ENCODE peak calls at places on chromosomes 6 and 20, in six cellular contexts. M, L, W, P, Y and B are unnamed samples.

GRCh38 chr20:17837179-17837578 is 131.4 kb downstream of the SNX5 start:
- DNase-seq in M (no peak), L (no peak), W (no peak), P (no peak), Y (no peak), B (no peak)

GRCh38 chr6:122476131-122476530 is 4.5 kb upstream of the SERINC1 start:
- DNase-seq in M (no peak), L (no peak), W (no peak), P (peak), Y (peak), B (peak)

GRCh38 chr6:150924808-150925654 is 59.5 kb downstream of the MTHFD1L start:
- DNase-seq in M (no peak), L (no peak), W (no peak), P (no peak), Y (no peak), B (peak)

GRCh38 chr20:25136643-25137559 is 55.0 kb upstream of the VSX1 start:
- DNase-seq in M (no peak), L (no peak), W (no peak), P (peak), Y (peak), B (peak)

GRCh38 chr20:33693741-33694645 is 7.8 kb upstream of the E2F1 start:
- DNase-seq in M (peak), L (no peak), W (no peak), P (no peak), Y (no peak), B (no peak)

GRCh38 chr6:111898452-111898851 is 25.2 kb upstream of the FYN start:
- DNase-seq in M (no peak), L (no peak), W (no peak), P (peak), Y (no peak), B (no peak)

GRCh38 chr20:48153523-48153922 is 368.2 kb upstream of the SULF2 start:
- DNase-seq in M (no peak), L (peak), W (no peak), P (peak), Y (no peak), B (no peak)

GRCh38 chr6:52109073-52109635 is 21.7 kb upstream of the PKHD1 start:
- DNase-seq in M (no peak), L (no peak), W (no peak), P (no peak), Y (no peak), B (no peak)

GRCh38 chr20:310645-311044 is 13.3 kb downstream of the ZCCHC3 start:
- DNase-seq in M (no peak), L (no peak), W (no peak), P (no peak), Y (no peak), B (no peak)

GRCh38 chr20:309841-310644 is 12.7 kb downstream of the ZCCHC3 start:
- DNase-seq in M (peak), L (peak), W (peak), P (peak), Y (peak), B (peak)

GRCh38 chr20:312067-312466 is 13.3 kb upstream of the SOX12 start:
- DNase-seq in M (no peak), L (no peak), W (no peak), P (no peak), Y (no peak), B (no peak)

GRCh38 chr20:313402-313801 is 11.9 kb upstream of the SOX12 start:
- DNase-seq in M (no peak), L (no peak), W (no peak), P (no peak), Y (no peak), B (no peak)

GRCh38 chr20:311603-312002 is 13.7 kb upstream of the SOX12 start:
- DNase-seq in M (no peak), L (no peak), W (no peak), P (no peak), Y (no peak), B (no peak)
- H2BK15ac ChIP-seq in M (peak), L (no peak), W (no peak), P (no peak), Y (no peak), B (no peak)

GRCh38 chr20:8547035-8547649 is 415.1 kb downstream of the PLCB1 start:
- DNase-seq in M (no peak), L (no peak), W (no peak), P (no peak), Y (no peak), B (no peak)
- H2BK120ac ChIP-seq in M (no peak), L (no peak), W (no peak), P (no peak), Y (no peak), B (no peak)

GRCh38 chr6:109762769-109763450 is 71.8 kb downstream of the FIG4 start:
- DNase-seq in M (no peak), L (no peak), W (no peak), P (no peak), Y (no peak), B (peak)
- H4K8ac ChIP-seq in M (no peak), L (no peak), W (no peak), P (no peak), Y (no peak), B (no peak)

GRCh38 chr6:144411506-144412165 is 126.5 kb downstream of the UTRN start:
- DNase-seq in M (no peak), L (no peak), W (no peak), P (no peak), Y (peak), B (peak)
- H2BK15ac ChIP-seq in M (no peak), L (no peak), W (no peak), P (no peak), Y (peak), B (no peak)

DNA sequence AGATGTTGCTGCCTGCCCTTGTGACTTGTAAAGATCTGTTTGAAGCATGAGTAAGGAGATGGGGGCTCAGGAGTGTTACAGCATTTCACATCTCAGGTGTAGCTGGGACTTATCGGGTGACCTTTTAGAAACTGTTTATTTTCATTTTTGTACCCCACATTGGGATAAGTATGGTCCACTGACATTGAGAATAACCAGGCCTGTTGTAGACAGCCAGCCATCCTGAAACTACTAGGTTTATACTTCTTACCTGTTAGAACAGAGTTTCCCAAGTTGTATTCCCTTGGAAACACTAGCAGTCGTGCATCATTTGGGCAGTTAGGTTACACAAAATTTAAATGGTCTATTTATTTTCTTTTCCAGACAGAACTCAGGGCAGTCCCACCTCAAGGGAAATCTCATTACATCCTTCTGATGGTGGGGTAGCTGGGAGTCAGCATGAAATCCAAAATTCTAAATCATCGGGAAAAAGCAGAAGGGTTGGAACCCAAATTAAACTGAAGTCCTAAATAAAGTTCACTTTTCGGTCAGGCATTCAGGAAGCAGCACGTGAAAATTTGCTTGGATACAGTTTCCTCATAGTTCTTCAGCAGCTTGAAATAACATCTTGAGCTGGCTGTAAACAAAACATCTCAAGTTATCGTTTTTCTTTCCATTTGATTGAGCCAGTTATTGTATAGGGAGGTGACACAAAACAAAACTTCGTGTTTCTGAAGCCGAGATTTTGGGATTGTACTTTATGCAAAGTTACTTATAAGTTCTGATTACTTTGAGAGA is 30.5 kb downstream of the FOXO3 start:
- DNase-seq in M (no peak), L (no peak), W (no peak), P (no peak), Y (peak), B (peak)
- H2BK120ac ChIP-seq in M (no peak), L (no peak), W (no peak), P (no peak), Y (no peak), B (peak)

GRCh38 chr6:97123112-97123511 is 159.9 kb downstream of the MMS22L start:
- DNase-seq in M (no peak), L (no peak), W (no peak), P (no peak), Y (no peak), B (no peak)
- H4K8ac ChIP-seq in M (no peak), L (no peak), W (no peak), P (no peak), Y (no peak), B (no peak)